ENCODE peak calls at places on chromosomes 11 and 22, in five cellular contexts. G, S, M, T and X are unnamed samples.
A peak's percentile ranks its signal among the peaks of the same experiment; 100 is the strongest.

GRCh38 chr11:4891996-4892640 is 10.4 kb downstream of the OR51T1 start:
- DNase-seq in S (no peak), T (no peak), G (no peak), M (no peak), X (no peak)

GRCh38 chr11:65436412-65437032 is 13.9 kb downstream of the NEAT1 start:
- DNase-seq in T (peak; percentile 24), S (peak; percentile 29), M (no peak), G (peak; percentile 62), X (peak; percentile 19)

GRCh38 chr11:95450547-95451123 is 219.6 kb upstream of the SESN3 start:
- DNase-seq in G (no peak), S (no peak), M (no peak), T (no peak), X (no peak)

GRCh38 chr22:48644108-48644507 is 1183.6 kb downstream of the BRD1 start:
- DNase-seq in G (no peak), T (no peak), S (no peak), M (no peak), X (no peak)

GRCh38 chr11:17571431-17572358 is 24.6 kb downstream of the OTOG start:
- DNase-seq in T (peak; percentile 7), G (no peak), S (no peak), M (no peak), X (no peak)

GRCh38 chr22:39723899-39724351 is 153.4 kb downstream of the CACNA1I start:
- DNase-seq in T (peak; percentile 25), G (no peak), S (no peak), M (peak; percentile 12), X (no peak)

GRCh38 chr11:120929664-120930154 is 94.2 kb upstream of the TBCEL start:
- DNase-seq in S (peak; percentile 10), G (no peak), M (peak; percentile 61), T (peak; percentile 36), X (peak; percentile 41)

GRCh38 chr11:64086263-64086938 is 50.7 kb downstream of the FLRT1 start:
- DNase-seq in G (peak; percentile 88), T (peak; percentile 43), M (no peak), S (no peak), X (peak; percentile 27)

GRCh38 chr22:45083659-45084305 is 74.0 kb upstream of the PHF21B start:
- DNase-seq in S (no peak), G (no peak), M (no peak), T (no peak), X (no peak)

GRCh38 chr22:39598017-39598965 is 27.7 kb downstream of the CACNA1I start:
- DNase-seq in M (peak; percentile 57), G (no peak), S (peak; percentile 28), T (peak; percentile 78), X (peak; percentile 89)

GRCh38 chr11:112852141-112852853 is 108.9 kb upstream of the NCAM1 start:
- DNase-seq in G (no peak), M (no peak), S (no peak), T (no peak), X (no peak)

GRCh38 chr22:49156662-49157285 is 670.9 kb downstream of the BRD1 start:
- DNase-seq in T (peak; percentile 39), G (no peak), M (no peak), S (peak; percentile 55), X (peak; percentile 17)

GRCh38 chr11:11387201-11387600 is 34.2 kb upstream of the CSNK2A3 start:
- DNase-seq in G (no peak), M (no peak), S (no peak), T (no peak), X (no peak)

GRCh38 chr11:6757373-6757967 is 14.3 kb downstream of the OR2AG2 start:
- DNase-seq in T (peak; percentile 63), M (peak; percentile 32), G (no peak), S (peak; percentile 20), X (peak; percentile 60)

GRCh38 chr11:121614661-121615240 is 162.0 kb upstream of the SORL1-AS1 start:
- DNase-seq in M (no peak), G (no peak), S (no peak), T (no peak), X (no peak)

GRCh38 chr11:107792049-107792443 is 66.5 kb downstream of the SLC35F2 start:
- DNase-seq in G (no peak), S (no peak), M (no peak), T (no peak), X (no peak)

GRCh38 chr11:114988644-114989043 is 310.3 kb downstream of the NXPE2 start:
- DNase-seq in M (no peak), G (no peak), S (no peak), T (no peak), X (no peak)

GRCh38 chr11:35274909-35275807 is 136.2 kb downstream of the CD44 start:
- DNase-seq in T (peak; percentile 89), M (no peak), S (peak; percentile 88), G (peak; percentile 70), X (peak; percentile 57)

GRCh38 chr11:116192509-116193206 is 580.1 kb downstream of the BUD13 start:
- DNase-seq in G (no peak), M (no peak), T (no peak), S (peak; percentile 17), X (no peak)

GRCh38 chr22:29128891-29129643 is 56.2 kb downstream of the KREMEN1 start:
- DNase-seq in T (no peak), S (no peak), M (no peak), G (peak; percentile 35), X (no peak)

GRCh38 chr11:47551086-47551485 is 1.8 kb downstream of the CELF1 start:
- DNase-seq in G (no peak), M (no peak), T (no peak), S (no peak), X (no peak)

GRCh38 chr11:68099474-68100405 is 21.4 kb downstream of the CHKA start:
- DNase-seq in T (peak; percentile 95), M (no peak), S (peak; percentile 64), G (no peak), X (peak; percentile 59)

GRCh38 chr11:116598556-116598955 is 174.2 kb downstream of the BUD13 start:
- DNase-seq in G (peak; percentile 17), M (no peak), T (no peak), S (no peak), X (no peak)

GRCh38 chr11:76369406-76369805 is 11.5 kb downstream of the THAP12 start:
- DNase-seq in S (no peak), G (no peak), T (peak; percentile 32), M (no peak), X (peak; percentile 22)

GRCh38 chr11:95361180-95361579 is 130.2 kb upstream of the SESN3 start:
- DNase-seq in G (no peak), M (no peak), S (no peak), T (no peak), X (no peak)

GRCh38 chr22:32619614-32620426 is 145.2 kb downstream of the FBXO7 start:
- DNase-seq in M (no peak), S (no peak), G (peak; percentile 78), T (no peak), X (no peak)

GRCh38 chr11:126561327-126561893 is 205.9 kb downstream of the ST3GAL4 start:
- DNase-seq in G (no peak), T (no peak), S (peak; percentile 20), M (no peak), X (no peak)

GRCh38 chr11:14125529-14125928 is 163.0 kb downstream of the SPON1 start:
- DNase-seq in T (no peak), G (no peak), S (no peak), M (peak; percentile 36), X (no peak)

GRCh38 chr11:78194490-78194889 is 5.8 kb downstream of the USP35 start:
- DNase-seq in G (peak; percentile 15), M (no peak), S (no peak), T (no peak), X (no peak)

GRCh38 chr11:77823775-77824174 is 2.8 kb downstream of the AAMDC start:
- DNase-seq in S (no peak), T (no peak), M (no peak), G (no peak), X (no peak)

DNA sequence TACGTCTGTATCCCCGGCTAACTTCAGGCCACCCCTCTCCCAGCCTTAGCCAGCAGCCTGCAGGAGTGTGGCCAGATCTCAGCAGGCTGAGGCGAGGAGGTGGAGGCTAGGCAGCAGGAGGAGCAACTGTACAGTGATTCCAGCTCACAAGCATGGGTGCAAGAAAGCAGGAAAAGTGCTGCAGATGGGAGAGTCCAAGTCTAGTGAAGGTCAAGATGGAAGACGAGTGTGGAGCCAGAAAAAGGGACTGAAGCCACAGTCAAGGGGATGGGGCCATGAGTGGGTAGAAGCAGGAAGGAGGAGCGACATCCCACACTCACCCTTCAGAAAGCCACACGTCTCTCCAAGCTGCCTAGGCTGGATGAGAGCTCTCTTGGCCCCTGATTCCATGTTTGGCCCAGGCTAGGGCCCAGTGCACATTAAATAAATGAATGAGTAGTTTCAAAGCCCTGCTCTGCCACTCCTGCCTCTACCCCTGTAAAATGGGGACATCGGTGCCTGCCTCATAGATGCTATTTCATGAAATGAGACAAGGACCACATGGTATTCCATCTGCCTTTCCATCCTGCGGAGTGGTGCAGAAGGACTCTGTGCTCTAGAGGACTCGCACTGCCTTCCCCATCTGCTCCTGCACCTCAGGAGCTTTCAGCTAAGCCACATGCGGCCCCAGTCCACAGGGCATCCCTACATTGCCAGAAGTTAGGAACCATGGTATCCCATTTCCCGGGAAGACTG is 2.9 kb downstream of the YDJC start:
- DNase-seq in G (no peak), M (no peak), T (no peak), S (no peak), X (no peak)
- TF ChIP-seq POLR2A in G (no peak), M (peak; percentile 58), T (no peak), S (no peak), X (no peak)

GRCh38 chr11:70399681-70400112 is 1.4 kb downstream of the CTTN start:
- DNase-seq in T (peak; percentile 81), S (peak; percentile 51), M (peak; percentile 87), G (peak; percentile 94), X (peak; percentile 74)
- TF ChIP-seq POLR2AphosphoS5 in T (no peak), S (peak; percentile 77), M (peak; percentile 69), G (peak; percentile 68), X (peak; percentile 46)

DNA sequence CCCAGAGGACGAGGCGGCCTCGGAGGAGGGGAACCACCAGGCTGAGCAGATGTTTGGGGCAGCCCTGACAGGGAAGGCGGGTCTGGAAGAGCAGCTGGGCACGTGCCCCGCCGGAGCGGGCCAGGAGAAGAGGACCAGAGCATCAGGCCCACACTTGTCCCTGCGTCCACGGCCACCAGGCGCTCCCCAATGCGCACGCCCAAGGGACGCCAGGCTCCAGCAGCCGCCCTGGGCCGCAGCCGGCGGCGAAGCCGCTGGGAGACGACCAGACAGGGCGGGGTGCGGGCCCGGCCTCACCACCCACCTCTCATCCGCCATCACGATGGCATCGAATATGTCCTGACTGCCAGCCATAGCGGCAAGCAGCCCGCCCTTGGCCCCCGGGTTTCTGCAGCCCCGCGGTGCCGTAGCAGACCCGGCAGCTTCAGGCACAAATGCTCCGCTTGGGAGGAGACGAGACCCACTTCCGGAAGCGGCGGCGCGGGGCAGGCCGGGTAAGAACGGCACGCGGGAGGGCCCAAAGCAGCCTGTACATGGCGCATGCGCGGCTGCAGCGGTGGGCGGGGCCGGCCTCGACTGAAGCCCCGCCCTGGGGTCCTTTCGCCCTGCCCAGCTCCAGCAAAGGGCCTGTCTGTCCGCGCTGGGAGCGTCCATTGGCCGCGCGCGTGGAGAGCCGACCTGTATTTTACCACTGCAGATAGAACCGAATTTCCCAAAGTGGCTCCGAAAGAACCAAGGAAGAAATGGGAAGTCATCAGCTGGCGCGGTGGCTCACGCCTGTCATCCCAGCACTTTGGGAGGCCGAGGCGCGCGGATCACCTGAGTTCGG is at the start of gene LTO1:
- DNase-seq in G (peak; percentile 98), T (peak; percentile 98), M (peak; percentile 87), S (peak; percentile 95), X (peak; percentile 97)
- TF ChIP-seq POLR2A in G (peak; percentile 51), T (no peak), M (peak; percentile 19), S (peak; percentile 56), X (peak; percentile 82)

DNA sequence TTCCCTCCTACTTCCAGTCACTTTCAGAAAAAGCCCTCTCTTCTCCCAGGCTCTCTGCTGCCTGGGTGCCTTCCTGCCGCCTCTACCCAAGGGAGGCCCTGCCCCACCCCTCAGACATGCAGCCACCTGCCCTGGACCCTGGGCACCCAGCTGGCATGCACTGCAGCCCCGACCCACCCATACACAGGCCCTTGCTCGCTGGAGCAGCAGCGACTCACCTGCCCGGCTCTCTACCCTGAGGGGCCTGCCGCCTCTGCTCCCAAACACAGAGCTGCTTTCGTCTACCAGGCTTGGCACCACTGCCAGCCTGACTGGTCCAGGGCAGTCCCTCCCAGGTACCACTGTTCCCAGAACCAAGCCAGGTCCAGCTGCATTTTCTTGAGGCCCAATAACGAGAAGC is 1.2 kb upstream of the TSSK2 start:
- DNase-seq in T (no peak), G (no peak), M (no peak), S (peak; percentile 67), X (no peak)
- TF ChIP-seq POLR2AphosphoS5 in T (no peak), G (no peak), M (no peak), S (peak; percentile 41), X (no peak)